ENCODE peak calls at places on chromosomes 6 and 20, in six cellular contexts. Q is sigmoid colon, P is breast epithelium, S is tibial nerve, K is IMR-90, J is tibial artery. T is an unnamed sample.
A peak's percentile ranks its signal among the peaks of the same experiment; 100 is the strongest.

GRCh38 chr6:126252154-126252553 is 87.8 kb upstream of the CENPW start:
- DNase-seq in P (no peak), Q (no peak), J (no peak), K (no peak), S (no peak), T (no peak)

GRCh38 chr6:30358340-30358679 is 13.4 kb downstream of the RPP21 start:
- DNase-seq in Q (no peak), P (no peak), K (peak; percentile 6), S (no peak), J (no peak), T (no peak)

GRCh38 chr6:108736832-108737231 is 111.4 kb upstream of the ARMC2 start:
- DNase-seq in S (peak; percentile 30), J (peak; percentile 79), Q (no peak), K (peak; percentile 92), P (no peak), T (no peak)

GRCh38 chr6:3388786-3389185 is 68.1 kb downstream of the SLC22A23 start:
- DNase-seq in K (no peak), Q (no peak), J (no peak), P (no peak), S (no peak), T (no peak)

GRCh38 chr6:73579389-73579788 is 58.6 kb upstream of the EEF1A1 start:
- DNase-seq in K (no peak), S (no peak), P (no peak), Q (no peak), J (no peak), T (peak; percentile 21)

GRCh38 chr20:33418033-33418432 is 16.7 kb upstream of the CDK5RAP1 start:
- DNase-seq in Q (no peak), J (no peak), P (no peak), K (no peak), S (no peak), T (no peak)

GRCh38 chr6:40183902-40184301 is 249.6 kb upstream of the MOCS1 start:
- DNase-seq in Q (no peak), K (no peak), J (no peak), S (no peak), P (no peak), T (no peak)

GRCh38 chr6:42383421-42384208 is 68.1 kb downstream of the TRERF1 start:
- DNase-seq in P (no peak), Q (no peak), S (no peak), J (no peak), K (no peak), T (no peak)

GRCh38 chr20:37395921-37396519 is 50.1 kb downstream of the SRC start:
- DNase-seq in P (no peak), S (no peak), Q (no peak), J (no peak), K (no peak), T (no peak)

GRCh38 chr6:47137073-47137472 is 94.9 kb upstream of the ADGRF1 start:
- DNase-seq in K (no peak), J (no peak), S (no peak), P (no peak), Q (no peak), T (no peak)

GRCh38 chr20:59696476-59696875 is 92.1 kb downstream of the PHACTR3 start:
- DNase-seq in Q (no peak), J (no peak), K (no peak), P (no peak), S (no peak), T (no peak)

GRCh38 chr20:35478804-35479472 is 23.5 kb downstream of the CEP250 start:
- DNase-seq in P (no peak), K (no peak), S (no peak), Q (no peak), J (no peak), T (no peak)

GRCh38 chr20:21514553-21515251 is 838 bp upstream of the NKX2-2 start:
- DNase-seq in Q (no peak), K (no peak), P (no peak), J (no peak), S (no peak), T (no peak)

GRCh38 chr6:81859884-81860283 is 107.4 kb upstream of the TENT5A start:
- DNase-seq in Q (no peak), K (no peak), J (peak; percentile 76), S (peak; percentile 14), P (no peak), T (peak; percentile 61)

GRCh38 chr6:34531580-34532201 is 24.4 kb downstream of the SPDEF start:
- DNase-seq in P (peak; percentile 79), S (peak; percentile 72), Q (peak; percentile 78), K (peak; percentile 67), J (peak; percentile 95), T (peak; percentile 89)

GRCh38 chr6:17998442-17998841 is 11.0 kb upstream of the KIF13A start:
- DNase-seq in Q (no peak), J (no peak), S (no peak), K (peak; percentile 46), P (no peak), T (no peak)

GRCh38 chr6:101666256-101666655 is 272.7 kb downstream of the GRIK2 start:
- DNase-seq in P (no peak), J (no peak), S (no peak), Q (no peak), K (peak; percentile 80), T (no peak)

GRCh38 chr6:20811112-20811746 is 277.0 kb downstream of the CDKAL1 start:
- DNase-seq in S (no peak), P (no peak), K (peak; percentile 99), Q (no peak), J (no peak), T (no peak)

GRCh38 chr6:166418691-166419143 is 36.0 kb upstream of the MPC1 start:
- DNase-seq in S (no peak), J (peak; percentile 38), Q (no peak), K (no peak), P (no peak), T (no peak)

GRCh38 chr6:124026645-124027044 is 223.0 kb downstream of the NKAIN2 start:
- DNase-seq in J (no peak), Q (no peak), P (no peak), S (no peak), K (no peak), T (no peak)

GRCh38 chr6:111743859-111744692 is 129.2 kb downstream of the FYN start:
- DNase-seq in P (no peak), S (peak; percentile 81), Q (no peak), K (peak; percentile 90), J (no peak), T (no peak)

GRCh38 chr6:111745636-111746035 is 127.6 kb downstream of the FYN start:
- DNase-seq in S (no peak), K (no peak), Q (no peak), J (no peak), P (no peak), T (no peak)

GRCh38 chr6:111745186-111745585 is 128.1 kb downstream of the FYN start:
- DNase-seq in K (peak; percentile 44), S (no peak), P (no peak), Q (no peak), J (no peak), T (no peak)

GRCh38 chr6:111741177-111741952 is 131.9 kb downstream of the FYN start:
- DNase-seq in J (no peak), S (no peak), P (no peak), Q (no peak), K (no peak), T (no peak)

DNA sequence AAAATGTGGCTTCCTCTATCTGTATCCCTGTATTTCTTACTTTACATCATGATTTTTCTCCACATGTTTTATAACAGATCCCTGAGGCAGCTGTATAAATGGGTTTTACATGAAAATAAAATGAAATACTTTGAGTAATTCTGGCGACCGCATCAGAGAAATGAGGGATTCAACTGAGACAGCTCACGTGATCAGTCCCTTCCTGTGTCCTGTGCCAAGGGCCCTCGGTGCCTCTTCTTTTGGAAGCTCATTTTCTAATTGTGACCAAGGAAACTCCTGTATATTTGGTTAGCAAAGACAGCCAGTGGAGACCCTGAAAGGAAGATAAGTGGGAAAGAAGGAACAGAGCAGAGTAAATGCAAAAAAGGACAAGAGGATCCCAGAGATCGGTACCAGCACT is 129.9 kb downstream of the FYN start:
- DNase-seq in S (no peak), J (no peak), K (no peak), Q (no peak), P (no peak), T (no peak)
- H3K4me1 ChIP-seq in S (peaks cover 62% of the 10 kb centered on the region), J (no peaks in the 10 kb centered on the region), K (peaks cover 2% of the 10 kb centered on the region), Q (peaks cover 10% of the 10 kb centered on the region), P (no peaks in the 10 kb centered on the region), T (peaks cover 8% of the 10 kb centered on the region)

DNA sequence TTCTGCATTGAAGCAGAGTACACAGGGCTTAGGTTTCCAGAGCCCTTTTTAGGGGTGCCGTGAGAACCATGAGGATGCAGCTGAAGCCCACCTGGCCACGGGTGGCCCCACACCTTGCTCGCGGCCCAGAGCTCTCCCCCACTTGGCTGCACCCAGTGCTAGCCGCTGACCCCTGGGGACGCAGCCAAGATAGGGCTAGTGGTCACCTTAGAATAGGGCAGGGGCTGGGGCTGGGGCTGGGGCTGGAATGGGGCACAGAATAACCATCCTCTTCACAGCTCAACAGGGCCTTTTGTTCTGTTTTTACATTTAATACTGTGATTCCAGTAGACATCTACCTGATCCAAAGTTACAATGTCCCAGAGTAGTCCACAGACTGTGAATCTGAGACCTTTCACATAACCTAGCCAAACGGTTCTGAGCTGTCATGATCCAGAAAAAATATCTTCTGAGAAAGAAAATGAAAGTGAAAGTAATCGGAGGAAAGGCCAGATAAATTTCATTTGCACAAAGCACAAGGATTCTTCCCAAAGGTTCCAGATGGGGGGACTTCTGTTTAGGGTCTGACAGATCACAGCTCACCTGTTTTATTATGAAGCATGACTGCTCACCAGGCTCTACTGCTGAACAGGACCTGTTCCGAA is 402.1 kb downstream of the THBS2 start:
- DNase-seq in J (no peak), S (no peak), P (no peak), K (no peak), Q (no peak), T (no peak)
- H3K4me3 ChIP-seq in J (peak overlapping the region; percentile 40), S (peak overlapping the region; percentile 36), P (peak overlapping the region; percentile 21), K (peak overlapping the region; percentile 32), Q (peak overlapping the region; percentile 12), T (peak overlapping the region; percentile 27)

GRCh38 chr6:168117942-168118341 is 38.9 kb upstream of the FRMD1 start:
- DNase-seq in J (no peak), Q (no peak), P (no peak), K (no peak), S (no peak), T (no peak)
- TF ChIP-seq CTCF in J (no peak), Q (no peak), P (no peak), K (peak; percentile 40), S (no peak), T (no peak)

GRCh38 chr6:144339859-144340452 is 54.8 kb downstream of the UTRN start:
- DNase-seq in J (no peak), Q (no peak), S (no peak), K (no peak), P (no peak), T (no peak)

GRCh38 chr6:144336900-144337299 is 51.8 kb downstream of the UTRN start:
- DNase-seq in K (no peak), J (no peak), Q (no peak), S (no peak), P (no peak), T (no peak)

GRCh38 chr6:144340541-144341371 is 55.6 kb downstream of the UTRN start:
- DNase-seq in P (no peak), Q (no peak), K (no peak), J (no peak), S (no peak), T (no peak)

GRCh38 chr6:144338951-144339681 is 54.0 kb downstream of the UTRN start:
- DNase-seq in Q (no peak), S (no peak), J (no peak), K (no peak), P (no peak), T (no peak)

DNA sequence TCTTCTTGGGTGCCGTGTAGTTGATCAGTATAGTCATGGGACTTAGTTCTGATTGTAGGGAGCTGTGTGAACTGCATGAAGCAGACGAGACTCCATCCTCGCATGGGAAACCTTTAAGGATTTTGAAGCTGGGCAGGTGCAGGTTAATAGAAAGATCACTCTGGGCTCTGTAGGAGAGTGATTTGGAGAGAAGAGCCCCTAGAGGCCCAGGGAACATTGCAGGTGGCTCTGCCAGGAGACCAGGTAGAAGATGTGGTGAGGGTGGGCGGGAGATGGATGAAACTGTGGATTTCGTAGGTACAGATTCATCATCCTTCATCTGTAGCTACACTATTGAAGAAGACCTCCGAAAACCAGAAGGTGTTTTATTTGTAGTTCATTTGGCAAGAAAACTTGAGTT is 53.3 kb downstream of the UTRN start:
- DNase-seq in Q (no peak), P (no peak), J (no peak), K (no peak), S (no peak), T (no peak)
- H3K4me1 ChIP-seq in Q (peaks cover 25% of the 10 kb centered on the region), P (no peaks in the 10 kb centered on the region), J (peaks cover 6% of the 10 kb centered on the region), K (peaks cover 5% of the 10 kb centered on the region), S (peaks cover 99% of the 10 kb centered on the region), T (peaks cover 6% of the 10 kb centered on the region)